ENCODE peak calls at places on chromosome 19, in five cellular contexts. Q, Y, K, F and N are unnamed samples.

GRCh38 chr19:37845932-37846331 is 60.5 kb downstream of the WDR87 start:
- DNase-seq in Q (no peak), Y (no peak), K (no peak), F (peak), N (no peak)

GRCh38 chr19:10553087-10553667 is 9.5 kb downstream of the ATG4D start:
- DNase-seq in Q (no peak), Y (no peak), K (no peak), F (no peak), N (no peak)

GRCh38 chr19:5225486-5226345 is 114.9 kb downstream of the PTPRS start:
- DNase-seq in Q (no peak), Y (no peak), K (no peak), F (peak), N (no peak)

GRCh38 chr19:5080030-5080644 is 111.2 kb downstream of the KDM4B start:
- DNase-seq in Q (no peak), Y (no peak), K (no peak), F (no peak), N (no peak)

GRCh38 chr19:23673132-23673531 is 13.9 kb downstream of the ZNF675 start:
- DNase-seq in Q (no peak), Y (no peak), K (no peak), F (no peak), N (no peak)

GRCh38 chr19:50046649-50047503 is 21.1 kb downstream of the ZNF473 start:
- DNase-seq in Q (peak), Y (no peak), K (peak), F (peak), N (no peak)

GRCh38 chr19:49858591-49858985 is 7.6 kb downstream of the PTOV1 start:
- DNase-seq in Q (peak), Y (no peak), K (no peak), F (no peak), N (no peak)

GRCh38 chr19:2701361-2702169 is 929 bp downstream of the GNG7 start:
- DNase-seq in Q (no peak), Y (no peak), K (no peak), F (no peak), N (no peak)

GRCh38 chr19:6103217-6103644 is 7.1 kb downstream of the RFX2 start:
- DNase-seq in Q (peak), Y (peak), K (peak), F (peak), N (peak)

GRCh38 chr19:28028881-28029280 is 1184.1 kb downstream of the UQCRFS1 start:
- DNase-seq in Q (no peak), Y (no peak), K (no peak), F (no peak), N (no peak)

GRCh38 chr19:1263198-1263597 is 5.9 kb upstream of the CIRBP start:
- DNase-seq in Q (no peak), Y (no peak), K (no peak), F (no peak), N (no peak)

GRCh38 chr19:33376423-33376822 is 2.9 kb downstream of the CEBPG start:
- DNase-seq in Q (peak), Y (peak), K (no peak), F (peak), N (peak)

GRCh38 chr19:30446844-30447243 is 74.7 kb downstream of the ZNF536 start:
- DNase-seq in Q (no peak), Y (no peak), K (no peak), F (no peak), N (no peak)

GRCh38 chr19:51460164-51460992 is 2.1 kb upstream of the SIGLEC8 start:
- DNase-seq in Q (no peak), Y (no peak), K (no peak), F (peak), N (no peak)

GRCh38 chr19:5903502-5904301 is at the start of gene NDUFA11:
- DNase-seq in Q (peak), Y (no peak), K (peak), F (peak), N (no peak)

GRCh38 chr19:45764947-45765346 is 4.1 kb downstream of the SIX5 start:
- DNase-seq in Q (no peak), Y (no peak), K (no peak), F (no peak), N (no peak)

GRCh38 chr19:54063350-54064078 is at the start of gene VSTM1:
- DNase-seq in Q (no peak), Y (no peak), K (no peak), F (no peak), N (no peak)

GRCh38 chr19:32269831-32270230 is 75.6 kb upstream of the ZNF507 start:
- DNase-seq in Q (no peak), Y (no peak), K (no peak), F (no peak), N (no peak)

GRCh38 chr19:44303976-44304568 is 753 bp downstream of the ZNF235 start:
- DNase-seq in Q (no peak), Y (peak), K (no peak), F (no peak), N (peak)

GRCh38 chr19:40403262-40403984 is 9.8 kb downstream of the PRX start:
- DNase-seq in Q (peak), Y (peak), K (no peak), F (peak), N (peak)